ENCODE peak calls at places on chromosomes 7 and 10, in four cellular contexts. Y is testis, W is cardiac muscle cell, P is left ventricle myocardium inferior. M is an unnamed sample.
A peak's percentile ranks its signal among the peaks of the same experiment; 100 is the strongest.

GRCh38 chr10:63530409-63530808 is 9.2 kb downstream of the REEP3 start:
- DNase-seq in Y (no peak), W (no peak), P (no peak), M (no peak)

GRCh38 chr7:122268101-122268500 is 36.4 kb downstream of the FEZF1 start:
- DNase-seq in Y (no peak), W (no peak), P (no peak), M (peak; percentile 14)

GRCh38 chr7:105010538-105011523 is 3.2 kb upstream of the KMT2E start:
- DNase-seq in Y (no peak), W (peak; percentile 50), P (no peak), M (peak; percentile 48)

GRCh38 chr7:142808802-142809583 is 38.2 kb downstream of the PRSS2 start:
- DNase-seq in Y (no peak), W (no peak), P (no peak), M (no peak)

GRCh38 chr10:132977807-132978206 is 35.4 kb upstream of the CFAP46 start:
- DNase-seq in Y (no peak), W (no peak), P (peak; percentile 6), M (no peak)

GRCh38 chr7:131836733-131837132 is 280.3 kb upstream of the PODXL start:
- DNase-seq in Y (no peak), W (no peak), P (no peak), M (no peak)

GRCh38 chr7:21758286-21758685 is 187.4 kb downstream of the CDCA7L start:
- DNase-seq in Y (no peak), W (no peak), P (no peak), M (no peak)

GRCh38 chr10:47076949-47077348 is 165.7 kb downstream of the PTPN20 start:
- DNase-seq in Y (no peak), W (peak; percentile 79), P (no peak), M (no peak)

GRCh38 chr10:34194259-34194658 is 620.8 kb downstream of the PARD3 start:
- DNase-seq in Y (peak; percentile 42), W (peak; percentile 33), P (no peak), M (peak; percentile 84)

GRCh38 chr7:148883233-148884048 is 650 bp downstream of the EZH2 start:
- DNase-seq in Y (peak; percentile 51), W (peak; percentile 11), P (peak; percentile 34), M (no peak)

GRCh38 chr10:76116523-76116922 is 685.1 kb downstream of the LRMDA start:
- DNase-seq in Y (no peak), W (no peak), P (no peak), M (no peak)

GRCh38 chr10:50554995-50555568 is 68.7 kb downstream of the SGMS1 start:
- DNase-seq in Y (peak; percentile 38), W (peak; percentile 80), P (no peak), M (peak; percentile 70)

GRCh38 chr10:1047937-1048336 is 982 bp downstream of the IDI1 start:
- DNase-seq in Y (peak; percentile 39), W (no peak), P (no peak), M (no peak)

GRCh38 chr7:54841772-54842707 is 83.0 kb upstream of the SEC61G start:
- DNase-seq in Y (peak; percentile 40), W (peak; percentile 36), P (peak; percentile 38), M (peak; percentile 67)

GRCh38 chr10:571643-572042 is 117.8 kb downstream of the DIP2C start:
- DNase-seq in Y (no peak), W (peak; percentile 38), P (no peak), M (peak; percentile 26)

GRCh38 chr10:112467541-112468075 is 20.6 kb downstream of the VTI1A start:
- DNase-seq in Y (no peak), W (peak; percentile 8), P (no peak), M (peak; percentile 27)

DNA sequence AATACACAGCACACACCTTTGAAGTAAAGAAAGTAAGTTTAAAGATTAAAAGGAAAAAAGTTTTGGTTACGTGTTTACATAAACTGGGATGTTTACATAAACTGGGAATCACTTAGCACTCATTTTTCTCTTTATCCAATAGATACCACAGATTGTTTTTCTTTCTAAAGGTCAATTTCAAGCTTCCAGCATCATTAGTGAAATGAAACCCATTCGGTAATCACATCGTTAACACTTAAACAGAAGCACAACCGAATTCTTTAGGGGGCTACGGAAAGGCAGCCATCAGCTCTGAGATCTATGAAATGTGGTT is 1.1 kb downstream of the ODAD2 start:
- DNase-seq in Y (no peak), W (no peak), P (no peak), M (no peak)
- H3K4me3 ChIP-seq in Y (peak overlapping the region; percentile 64), W (peak overlapping the region; percentile 76), P (peak overlapping the region; percentile 75), M (peak overlapping the region; percentile 57)

GRCh38 chr7:20220293-20220755 is 3.1 kb upstream of the MACC1 start:
- DNase-seq in Y (no peak), W (no peak), P (no peak), M (no peak)

GRCh38 chr7:20220824-20221547 is 3.8 kb upstream of the MACC1 start:
- DNase-seq in Y (no peak), W (peak; percentile 96), P (no peak), M (peak; percentile 94)

GRCh38 chr7:20219062-20219445 is 1.9 kb upstream of the MACC1 start:
- DNase-seq in Y (no peak), W (no peak), P (no peak), M (no peak)

GRCh38 chr7:20218261-20218660 is 1.1 kb upstream of the MACC1 start:
- DNase-seq in Y (no peak), W (no peak), P (no peak), M (no peak)

GRCh38 chr7:20219446-20220292 is 2.5 kb upstream of the MACC1 start:
- DNase-seq in Y (peak; percentile 34), W (peak; percentile 94), P (peak; percentile 69), M (peak; percentile 95)
- TF ChIP-seq CTCF in Y (no peak), W (no peak), P (no peak), M (no peak)

DNA sequence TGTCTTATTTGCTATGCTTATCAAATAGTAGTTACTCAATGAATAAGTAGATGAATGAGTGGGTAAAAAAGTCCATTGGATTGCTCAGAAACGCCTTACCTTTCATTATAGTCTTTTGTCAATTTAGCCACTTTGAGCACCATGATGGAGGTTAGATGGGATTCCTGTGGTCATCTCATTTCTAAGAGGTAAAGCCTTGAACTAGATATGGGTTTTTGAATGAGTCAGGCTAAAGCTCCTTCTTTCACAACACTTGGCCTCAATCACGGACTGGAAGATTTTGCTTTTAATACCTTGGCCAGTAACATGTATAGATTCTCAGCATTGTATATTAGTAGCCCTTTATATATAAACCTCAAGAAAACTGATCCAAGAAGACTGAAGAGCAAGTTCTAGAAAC is 99.7 kb upstream of the CCDC6 start:
- DNase-seq in Y (no peak), W (peak; percentile 49), P (no peak), M (peak; percentile 20)
- H3K4me3 ChIP-seq in Y (no peak overlapping the region), W (no peak overlapping the region), P (no peak overlapping the region), M (no peak overlapping the region)

GRCh38 chr7:129493555-129493954 is 8.8 kb upstream of the SMKR1 start:
- DNase-seq in Y (no peak), W (peak; percentile 30), P (no peak), M (peak; percentile 50)
- TF ChIP-seq CTCF in Y (no peak), W (peak; percentile 27), P (no peak), M (peak; percentile 48)

DNA sequence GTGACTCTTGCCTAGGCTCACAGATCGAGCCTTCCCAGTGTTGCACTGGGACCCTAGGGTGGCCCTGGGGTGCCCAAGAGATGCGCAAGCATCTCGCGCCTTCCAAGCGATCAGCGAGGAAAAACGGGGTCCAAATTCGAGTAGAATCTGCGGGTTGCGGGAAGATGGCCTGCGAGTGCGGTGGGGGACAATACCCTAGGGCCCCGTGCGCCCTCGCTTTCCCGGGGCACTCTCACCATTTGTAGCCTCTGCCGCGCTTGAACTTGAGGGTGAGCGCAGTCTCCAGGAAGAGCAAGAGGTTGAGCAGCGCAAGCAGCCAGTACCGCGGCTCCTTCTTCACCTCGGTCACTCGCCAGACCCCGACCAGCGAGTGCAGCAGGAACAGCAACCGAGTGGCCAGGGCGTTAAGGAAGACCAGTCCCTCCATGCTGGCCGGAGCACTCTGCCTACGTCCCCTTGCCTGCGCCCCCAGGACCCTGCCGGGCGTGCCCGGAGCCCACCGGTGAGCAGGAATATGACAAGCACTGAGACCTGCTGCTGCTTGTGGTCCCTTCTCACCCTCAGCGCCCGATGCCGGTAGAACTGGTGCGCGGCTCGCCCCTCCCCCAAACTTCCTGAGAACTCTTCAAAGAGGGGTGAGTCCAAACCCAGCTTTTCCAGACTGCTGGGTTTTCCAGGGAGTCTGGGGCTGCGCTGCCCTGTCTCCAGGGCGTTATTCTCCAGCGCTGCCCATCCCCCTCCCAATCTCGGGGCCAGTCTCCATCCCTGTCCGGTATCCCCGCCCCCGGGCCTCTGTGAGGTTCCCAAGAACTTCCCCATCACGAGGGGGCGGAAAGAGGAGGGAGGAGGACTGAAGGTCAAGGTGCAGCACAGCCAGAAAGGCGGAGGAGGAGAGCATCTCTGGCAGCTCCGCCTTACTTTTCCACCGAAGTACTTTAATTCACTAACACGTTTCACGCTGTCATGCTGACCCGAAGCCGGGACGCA is at the start of gene TMEM26:
- DNase-seq in Y (peak; percentile 80), W (peak; percentile 51), P (peak; percentile 37), M (peak; percentile 46)
- H3K4me3 ChIP-seq in Y (peak within 1 kb of the TSS; percentile 65), W (peak within 1 kb of the TSS; percentile 69), P (peak within 1 kb of the TSS; percentile 69), M (peak within 1 kb of the TSS; percentile 69)

GRCh38 chr7:137287651-137288258 is 55.8 kb downstream of the PTN start:
- DNase-seq in Y (no peak), W (peak; percentile 7), P (no peak), M (peak; percentile 40)
- TF ChIP-seq CTCF in Y (no peak), W (peak; percentile 32), P (no peak), M (peak; percentile 43)

DNA sequence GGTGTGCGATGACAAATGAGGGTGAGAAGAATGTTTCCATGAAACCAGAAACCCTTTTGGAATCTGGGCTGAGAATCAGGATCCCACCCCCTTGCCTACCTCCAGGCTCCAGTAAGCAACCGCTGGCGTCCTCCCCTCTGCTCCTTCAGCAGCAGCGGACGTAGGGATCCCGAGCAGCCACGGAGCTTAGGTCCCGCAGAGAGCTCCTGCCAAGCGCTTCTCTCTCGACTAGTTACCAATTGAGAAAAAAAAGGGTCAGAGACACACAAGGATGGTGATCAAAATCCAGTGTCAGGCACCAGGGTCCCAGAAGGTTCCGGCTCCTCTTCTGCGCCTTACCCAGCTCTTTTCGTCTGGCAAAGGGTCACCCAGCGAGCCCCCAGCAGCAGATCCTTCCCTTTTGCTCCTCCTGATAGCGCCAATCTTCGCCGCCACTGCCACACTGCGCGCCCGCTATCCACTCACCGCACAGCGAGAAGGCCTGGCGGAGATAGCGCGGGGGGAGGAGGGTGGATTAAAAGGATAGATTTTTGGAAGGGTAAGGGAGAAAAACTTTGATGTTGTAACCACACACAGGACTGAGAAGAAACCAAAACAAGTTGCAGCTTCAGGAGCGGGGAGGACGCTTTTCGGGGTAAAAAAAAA is 733.4 kb downstream of the ZWINT start:
- DNase-seq in Y (peak; percentile 19), W (no peak), P (no peak), M (no peak)
- H3K4me3 ChIP-seq in Y (peak overlapping the region; percentile 27), W (peak overlapping the region; percentile 35), P (peak overlapping the region; percentile 52), M (no peak overlapping the region)

DNA sequence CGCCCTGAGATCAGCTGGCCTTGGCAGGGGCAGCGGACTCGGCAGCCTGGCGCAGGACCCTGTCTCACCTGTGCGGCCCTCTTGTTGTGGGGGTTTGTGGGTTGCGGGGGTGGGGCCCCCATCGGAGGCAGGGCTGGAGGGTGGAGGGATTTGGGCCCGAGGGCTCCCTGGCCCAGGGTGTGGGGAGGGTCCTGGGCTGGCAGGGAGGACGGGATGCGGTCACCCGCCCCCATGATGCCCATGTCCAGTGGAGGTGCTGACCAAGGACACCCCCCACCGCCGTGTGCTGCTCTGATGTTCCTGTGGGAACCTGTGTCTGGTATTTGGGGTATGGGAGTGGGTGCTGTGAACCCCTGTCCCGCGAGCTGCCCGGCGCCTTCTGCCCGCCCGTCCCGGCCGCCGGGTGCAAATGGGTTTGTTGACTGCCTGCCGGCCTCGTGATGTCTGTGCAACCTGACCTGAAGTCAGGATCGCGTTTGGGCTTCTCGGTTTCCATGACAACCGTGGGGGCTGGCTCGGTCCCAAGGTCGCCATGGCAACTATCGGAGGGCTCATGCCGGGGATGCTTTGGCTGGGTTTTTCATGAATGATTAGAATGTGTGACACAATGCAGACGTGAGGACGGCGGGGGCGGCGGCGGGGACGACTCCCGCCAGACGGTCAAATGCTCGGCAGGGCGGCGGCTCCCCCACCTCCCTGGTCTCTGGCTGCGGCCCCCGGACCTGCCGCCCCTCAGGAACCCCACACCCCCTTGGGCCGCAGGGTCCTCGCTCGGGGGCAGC is 7.3 kb downstream of the MAFK start:
- DNase-seq in Y (peak; percentile 95), W (peak; percentile 99), P (peak; percentile 93), M (peak; percentile 99)
- TF ChIP-seq CTCF in Y (no peak), W (no peak), P (no peak), M (no peak)

M was measured in choroid plexus epithelial cell.